ENCODE peak calls at places on chromosomes 13 and 19, in nine cellular contexts. Q is stimulated activated CD4-positive, alpha-beta T cell treated with anti-CD3 and anti-CD28 coated beads, TNF-alpha, amount 100 ng/mL, for 1 hour; K is heart right ventricle; X is GM04503; Y is T-helper 2 cell; L is globus pallidus; H is NCI-H345; V is HEK293T; F is COR-L47. Z is an unnamed sample.

GRCh38 chr19:7618771-7619510 is 10.4 kb downstream of the XAB2 start:
- DNase-seq in V (no peak), H (no peak), K (no peak), F (no peak), Y (no peak), X (no peak), Q (no peak), L (no peak), Z (no peak)

GRCh38 chr19:18292460-18292809 is 11.0 kb upstream of the JUND start:
- DNase-seq in X (no peak), Y (no peak), V (no peak), H (no peak), L (no peak), F (no peak), Q (no peak), K (no peak), Z (no peak)

GRCh38 chr19:18802354-18802753 is 11.2 kb upstream of the COMP start:
- DNase-seq in V (no peak), H (no peak), L (no peak), X (no peak), K (no peak), Q (no peak), F (no peak), Y (no peak), Z (no peak)

GRCh38 chr13:45416521-45417125 is 1.6 kb downstream of the SLC25A30 start:
- DNase-seq in F (peak), H (peak), Y (no peak), X (no peak), K (no peak), Q (no peak), V (no peak), L (no peak), Z (no peak)

GRCh38 chr19:42143341-42144234 is 11.3 kb upstream of the POU2F2 start:
- DNase-seq in V (peak), Y (no peak), X (no peak), K (no peak), Q (no peak), F (no peak), H (no peak), L (no peak), Z (no peak)

GRCh38 chr19:29098863-29099481 is 114.0 kb downstream of the UQCRFS1 start:
- DNase-seq in Q (no peak), H (peak), K (peak), L (no peak), V (no peak), F (no peak), Y (no peak), X (peak), Z (no peak)

GRCh38 chr19:4581381-4582111 is 22.1 kb upstream of the SEMA6B start:
- DNase-seq in K (no peak), X (no peak), L (no peak), Q (no peak), F (peak), V (peak), Y (no peak), H (peak), Z (no peak)

GRCh38 chr19:47711652-47712239 is 1.5 kb upstream of the EHD2 start:
- DNase-seq in H (no peak), Y (no peak), Q (no peak), F (no peak), X (no peak), V (no peak), K (no peak), L (no peak), Z (no peak)

GRCh38 chr13:97256343-97256783 is 34.2 kb downstream of the MBNL2 start:
- DNase-seq in V (no peak), L (no peak), K (no peak), Y (no peak), Q (no peak), F (no peak), X (peak), H (no peak), Z (peak)

GRCh38 chr19:8355631-8356402 is 8.1 kb upstream of the ANGPTL4 start:
- DNase-seq in K (no peak), X (peak), L (no peak), Q (no peak), F (no peak), Y (no peak), V (no peak), H (no peak), Z (no peak)

GRCh38 chr13:59532405-59532804 is 631.3 kb downstream of the DIAPH3 start:
- DNase-seq in Q (no peak), Y (no peak), H (no peak), L (no peak), F (no peak), V (no peak), X (no peak), K (no peak), Z (no peak)

GRCh38 chr13:101942535-101943157 is 459.2 kb downstream of the FGF14 start:
- DNase-seq in K (no peak), X (no peak), F (no peak), Y (no peak), Q (no peak), L (no peak), V (no peak), H (no peak), Z (no peak)

GRCh38 chr19:53982056-53982455 is 9.4 kb upstream of the CACNG6 start:
- DNase-seq in Q (no peak), K (no peak), Y (no peak), H (no peak), L (no peak), X (no peak), F (no peak), V (no peak), Z (no peak)

GRCh38 chr13:95536629-95537241 is 15.8 kb upstream of the CLDN10 start:
- DNase-seq in V (no peak), Q (no peak), H (peak), L (no peak), X (no peak), F (peak), Y (no peak), K (no peak), Z (no peak)

GRCh38 chr13:20489185-20489820 is 36.4 kb downstream of the CRYL1 start:
- DNase-seq in L (no peak), Q (no peak), H (peak), K (no peak), F (peak), V (peak), Y (peak), X (no peak), Z (no peak)

GRCh38 chr13:31385534-31385933 is 185.8 kb downstream of the B3GLCT start:
- DNase-seq in X (no peak), V (no peak), K (no peak), L (no peak), Q (no peak), F (no peak), Y (no peak), H (no peak), Z (no peak)

GRCh38 chr13:47008318-47008717 is 111.5 kb upstream of the HTR2A start:
- DNase-seq in L (no peak), V (no peak), Y (no peak), F (no peak), X (no peak), Q (no peak), H (no peak), K (no peak), Z (no peak)

GRCh38 chr19:48195106-48195830 is 24.8 kb downstream of the ZSWIM9 start:
- DNase-seq in K (no peak), L (no peak), X (no peak), Y (no peak), V (no peak), F (no peak), H (no peak), Q (no peak), Z (no peak)

GRCh38 chr19:33248954-33249613 is 23.4 kb upstream of the SLC7A10 start:
- DNase-seq in F (no peak), Q (no peak), Y (no peak), V (no peak), H (no peak), K (no peak), X (no peak), L (no peak), Z (no peak)